ENCODE peak calls at places on chromosomes 3 and 15, in five cellular contexts. W is activated CD8-positive, alpha-beta T cell treated with anti-CD3 and anti-CD28 coated beads for 36 hours; E is neural progenitor cell; K is fibroblast of villous mesenchyme; X is A549. Q is an unnamed sample.

GRCh38 chr3:31962801-31963205 is 18.3 kb downstream of the OSBPL10 start:
- DNase-seq in X (peak), E (no peak), K (no peak), W (no peak), Q (no peak)

GRCh38 chr3:32411442-32411841 is 19.8 kb downstream of the CMTM7 start:
- DNase-seq in E (no peak), K (no peak), X (no peak), W (no peak), Q (no peak)

GRCh38 chr3:133895208-133896001 is at the start of gene RAB6B:
- DNase-seq in W (peak), E (peak), X (no peak), K (peak), Q (peak)

GRCh38 chr3:177279118-177279815 is 82.0 kb upstream of the TBL1XR1 start:
- DNase-seq in E (no peak), X (no peak), W (no peak), K (no peak), Q (no peak)

GRCh38 chr3:121855555-121855954 is 20.5 kb downstream of the EAF2 start:
- DNase-seq in K (peak), W (peak), X (peak), E (peak), Q (no peak)

GRCh38 chr15:24617646-24618045 is 57.9 kb upstream of the NPAP1 start:
- DNase-seq in W (no peak), E (no peak), X (no peak), K (no peak), Q (no peak)

GRCh38 chr3:106215047-106215446 is 346.2 kb upstream of the CBLB start:
- DNase-seq in E (no peak), W (peak), K (no peak), X (no peak), Q (no peak)

GRCh38 chr3:52054689-52055511 is 1.5 kb downstream of the DUSP7 start:
- DNase-seq in K (peak), W (peak), X (no peak), E (peak), Q (peak)

GRCh38 chr3:174168538-174169254 is 690.4 kb upstream of the NAALADL2 start:
- DNase-seq in E (no peak), W (no peak), K (no peak), X (no peak), Q (no peak)

GRCh38 chr3:58059349-58060321 is 51.4 kb downstream of the FLNB start:
- DNase-seq in E (no peak), X (peak), K (peak), W (no peak), Q (peak)

GRCh38 chr3:159458010-159458409 is 530.6 kb upstream of the IL12A start:
- DNase-seq in W (no peak), K (peak), E (peak), X (peak), Q (no peak)

GRCh38 chr3:177498037-177498857 is 301.0 kb upstream of the TBL1XR1 start:
- DNase-seq in E (no peak), W (no peak), X (peak), K (no peak), Q (no peak)

GRCh38 chr3:119700920-119701734 is 1.7 kb upstream of the CFAP91 start:
- DNase-seq in W (peak), E (no peak), K (no peak), X (no peak), Q (no peak)

GRCh38 chr3:119703900-119704531 is 1.2 kb downstream of the CFAP91 start:
- DNase-seq in W (no peak), X (no peak), K (peak), E (peak), Q (no peak)

GRCh38 chr3:119697394-119697793 is 5.4 kb upstream of the CFAP91 start:
- DNase-seq in E (no peak), X (no peak), K (no peak), W (no peak), Q (no peak)

GRCh38 chr3:119700269-119700919 is 2.4 kb upstream of the CFAP91 start:
- DNase-seq in W (peak), K (peak), E (no peak), X (peak), Q (no peak)

GRCh38 chr3:119702530-119703527 is at the start of gene CFAP91:
- DNase-seq in X (peak), K (peak), E (peak), W (peak), Q (peak)
- TF ChIP-seq CTCF in X (no peak), K (no peak), E (no peak), W (no peak), Q (no peak)

DNA sequence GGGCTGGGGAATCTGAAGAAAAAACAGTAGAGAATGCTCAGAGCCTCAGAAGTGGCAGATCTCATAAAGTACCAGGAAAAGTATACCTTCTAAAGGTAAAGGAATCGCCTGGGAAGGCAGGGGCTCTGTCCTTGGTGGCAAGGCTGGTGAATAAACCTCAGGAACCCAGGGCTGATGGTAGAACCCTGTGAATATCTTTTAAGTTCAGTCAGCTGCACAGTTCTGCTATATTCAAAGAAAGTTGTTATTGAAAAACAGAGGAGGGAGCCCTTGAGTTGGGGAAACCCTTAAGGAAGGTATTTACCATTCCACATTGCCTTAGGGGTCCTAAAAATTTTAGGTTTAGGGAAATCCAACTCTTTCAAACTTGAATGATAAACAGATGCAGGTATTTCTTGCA is 31.2 kb downstream of the ZPLD1 start:
- DNase-seq in E (no peak), W (no peak), X (no peak), K (no peak), Q (no peak)
- TF ChIP-seq CTCF in E (peak), W (no peak), X (no peak), K (peak), Q (no peak)

GRCh38 chr3:44418549-44418948 is 58.9 kb downstream of the ZNF445 start:
- DNase-seq in X (no peak), K (no peak), W (no peak), E (peak), Q (no peak)

GRCh38 chr3:44412365-44412764 is 65.1 kb downstream of the ZNF445 start:
- DNase-seq in E (no peak), X (no peak), K (no peak), W (no peak), Q (no peak)

GRCh38 chr3:44416031-44417030 is 61.1 kb downstream of the ZNF445 start:
- DNase-seq in E (no peak), W (no peak), K (no peak), X (no peak), Q (no peak)

GRCh38 chr3:44414517-44415090 is 62.9 kb downstream of the ZNF445 start:
- DNase-seq in K (no peak), W (no peak), X (no peak), E (no peak), Q (no peak)

GRCh38 chr3:44415421-44415820 is 62.0 kb downstream of the ZNF445 start:
- DNase-seq in W (no peak), E (no peak), K (no peak), X (no peak), Q (no peak)
- TF ChIP-seq CTCF in W (no peak), E (no peak), K (no peak), X (no peak), Q (no peak)

DNA sequence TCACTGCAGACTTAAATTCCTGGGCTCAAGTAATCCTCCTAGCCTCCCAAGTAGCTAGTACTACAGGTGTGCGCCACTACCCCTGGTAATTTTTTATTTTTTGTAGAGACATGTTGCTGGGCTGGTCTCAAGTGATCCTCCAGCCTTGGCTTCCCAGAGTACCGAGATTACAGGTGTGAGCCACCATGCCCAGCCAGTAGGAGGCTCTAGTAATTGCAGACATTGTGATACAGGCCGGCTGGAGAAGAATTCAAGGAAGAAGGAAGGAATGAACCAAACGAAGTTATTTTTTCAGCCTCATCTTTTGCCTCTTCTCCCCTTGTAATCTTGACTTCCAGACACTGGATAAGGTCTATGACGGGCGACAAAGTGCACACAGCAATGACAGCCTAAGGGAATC is 3.2 kb upstream of the PPP4R2 start:
- DNase-seq in X (no peak), E (no peak), K (no peak), W (no peak), Q (no peak)
- TF ChIP-seq CTCF in X (no peak), E (peak), K (peak), W (no peak), Q (no peak)

DNA sequence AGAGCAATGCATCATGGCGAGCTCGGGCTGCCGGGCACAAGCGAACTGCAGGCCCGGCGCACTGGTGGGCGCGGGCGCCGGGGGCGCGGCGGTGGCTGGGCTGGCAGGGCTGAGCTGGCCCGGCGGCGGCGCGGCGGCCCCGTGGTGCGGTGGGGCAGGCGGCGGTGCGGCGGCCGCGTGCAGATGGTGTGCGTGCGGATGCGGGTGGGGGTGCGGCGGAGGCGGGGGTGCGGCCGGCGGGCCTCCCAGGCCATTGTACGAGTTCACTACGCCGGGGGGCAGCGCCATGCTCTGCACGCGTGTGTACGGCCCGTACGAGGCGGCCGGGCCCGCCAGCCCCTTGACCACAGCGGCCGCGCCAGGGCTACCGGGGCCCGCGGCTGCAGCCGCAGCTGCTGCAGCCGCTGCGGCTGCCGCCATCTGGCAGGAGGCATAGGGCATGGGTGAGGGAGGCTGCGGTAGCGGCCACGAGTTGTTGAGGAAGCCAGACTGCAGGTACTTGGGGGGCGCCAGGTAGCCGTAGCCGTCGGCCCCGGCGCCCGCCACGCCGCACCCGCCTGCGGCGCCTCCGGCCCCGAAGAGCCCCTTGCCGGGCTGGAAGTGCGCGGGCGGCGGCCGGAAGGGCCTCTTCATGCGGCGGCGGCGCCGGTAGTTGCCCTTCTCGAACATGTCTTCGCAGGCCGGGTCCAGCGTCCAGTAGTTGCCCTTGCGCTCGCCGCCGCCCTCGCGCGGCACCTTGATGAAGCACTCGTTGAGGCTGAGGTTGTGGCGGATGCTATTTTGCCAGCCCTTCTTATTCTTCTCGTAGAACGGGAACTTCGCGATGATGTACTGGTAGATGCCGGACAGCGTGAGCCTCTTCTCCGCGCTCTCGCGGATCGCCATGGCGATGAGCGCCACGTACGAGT is 1.0 kb downstream of the FOXL2 start:
- DNase-seq in X (peak), E (peak), W (peak), K (peak), Q (peak)
- TF ChIP-seq CTCF in X (peak), E (peak), W (no peak), K (peak), Q (peak)

DNA sequence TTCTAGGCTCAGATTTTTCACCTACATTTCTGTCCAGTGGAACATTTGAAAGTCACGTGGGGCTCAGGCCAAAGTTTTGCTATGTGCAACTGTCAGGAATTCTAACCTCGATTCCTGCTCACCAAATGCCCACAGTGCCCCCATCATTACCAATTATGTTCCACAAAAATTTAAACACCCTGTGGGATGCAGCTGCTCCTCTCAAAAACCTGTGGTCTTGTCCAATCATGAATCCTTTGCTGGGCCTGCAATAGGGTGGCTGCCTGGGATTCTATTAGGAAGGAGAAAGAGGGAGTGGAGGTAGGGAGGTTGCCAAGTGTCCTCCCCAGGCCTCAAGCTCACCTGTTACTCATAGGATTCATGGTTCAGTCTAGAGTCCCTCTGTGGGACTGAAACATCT is 68.1 kb downstream of the RHCG start:
- DNase-seq in E (no peak), K (no peak), X (no peak), W (no peak), Q (no peak)
- TF ChIP-seq CTCF in E (no peak), K (no peak), X (no peak), W (no peak), Q (no peak)

GRCh38 chr15:64950888-64951287 is 38.8 kb downstream of the SPG21 start:
- DNase-seq in K (no peak), X (peak), W (no peak), E (no peak), Q (no peak)
- TF ChIP-seq CTCF in K (no peak), X (no peak), W (no peak), E (no peak), Q (no peak)